ENCODE peak calls at places on chromosome 7, in four cellular contexts. One of them, this sample, is unnamed.

GRCh38 chr7:156460861-156461632 is 179.5 kb upstream of the RNF32 start:
- DNase-seq in neuronal stem cell: no peak
- DNase-seq in H1: no peak
- DNase-seq in IMR-90: no peak
- DNase-seq in this sample: no peak

GRCh38 chr7:92767427-92767826 is 68.9 kb downstream of the CDK6 start:
- DNase-seq in neuronal stem cell: no peak
- DNase-seq in H1: no peak
- DNase-seq in IMR-90: peak; percentile 53
- DNase-seq in this sample: peak; percentile 51

GRCh38 chr7:93249749-93250148 is 17.6 kb downstream of the VPS50 start:
- DNase-seq in neuronal stem cell: no peak
- DNase-seq in H1: no peak
- DNase-seq in IMR-90: peak; percentile 25
- DNase-seq in this sample: peak; percentile 27

GRCh38 chr7:51180092-51180491 is 136.5 kb downstream of the COBL start:
- DNase-seq in neuronal stem cell: no peak
- DNase-seq in H1: no peak
- DNase-seq in IMR-90: no peak
- DNase-seq in this sample: no peak

GRCh38 chr7:113608786-113609185 is 310.0 kb downstream of the PPP1R3A start:
- DNase-seq in neuronal stem cell: no peak
- DNase-seq in H1: no peak
- DNase-seq in IMR-90: no peak
- DNase-seq in this sample: no peak

GRCh38 chr7:140367528-140367927 is 30.8 kb downstream of the SLC37A3 start:
- DNase-seq in neuronal stem cell: no peak
- DNase-seq in H1: no peak
- DNase-seq in IMR-90: no peak
- DNase-seq in this sample: no peak

GRCh38 chr7:31776616-31777015 is 89.6 kb downstream of the PPP1R17 start:
- DNase-seq in neuronal stem cell: no peak
- DNase-seq in H1: no peak
- DNase-seq in IMR-90: peak; percentile 84
- DNase-seq in this sample: peak; percentile 78

GRCh38 chr7:149459540-149460433 is 1.1 kb downstream of the ZNF777 start:
- DNase-seq in neuronal stem cell: peak; percentile 8
- DNase-seq in H1: no peak
- DNase-seq in IMR-90: no peak
- DNase-seq in this sample: peak; percentile 20

GRCh38 chr7:81004098-81004497 is 85.2 kb upstream of the SEMA3C start:
- DNase-seq in neuronal stem cell: no peak
- DNase-seq in H1: no peak
- DNase-seq in IMR-90: peak; percentile 81
- DNase-seq in this sample: peak; percentile 13

GRCh38 chr7:55177589-55178261 is 158.9 kb downstream of the EGFR start:
- DNase-seq in neuronal stem cell: no peak
- DNase-seq in H1: no peak
- DNase-seq in IMR-90: no peak
- DNase-seq in this sample: no peak

GRCh38 chr7:43639858-43640491 is 57.1 kb downstream of the STK17A start:
- DNase-seq in neuronal stem cell: peak; percentile 81
- DNase-seq in H1: no peak
- DNase-seq in IMR-90: peak; percentile 75
- DNase-seq in this sample: peak; percentile 76

GRCh38 chr7:88226886-88227516 is 7.2 kb upstream of the SRI start:
- DNase-seq in neuronal stem cell: no peak
- DNase-seq in H1: no peak
- DNase-seq in IMR-90: peak; percentile 80
- DNase-seq in this sample: peak; percentile 31

GRCh38 chr7:158448701-158449100 is 138.9 kb downstream of the PTPRN2 start:
- DNase-seq in neuronal stem cell: no peak
- DNase-seq in H1: no peak
- DNase-seq in IMR-90: no peak
- DNase-seq in this sample: no peak

GRCh38 chr7:2622869-2623697 is 8.7 kb upstream of the TTYH3 start:
- DNase-seq in neuronal stem cell: no peak
- DNase-seq in H1: no peak
- DNase-seq in IMR-90: no peak
- DNase-seq in this sample: no peak
- H4K91ac ChIP-seq in neuronal stem cell: peak overlapping the region; percentile 75
- H4K91ac ChIP-seq in H1: peak overlapping the region; percentile 85
- H4K91ac ChIP-seq in IMR-90: no peak overlapping the region
- H4K91ac ChIP-seq in this sample: peak overlapping the region; percentile 86

DNA sequence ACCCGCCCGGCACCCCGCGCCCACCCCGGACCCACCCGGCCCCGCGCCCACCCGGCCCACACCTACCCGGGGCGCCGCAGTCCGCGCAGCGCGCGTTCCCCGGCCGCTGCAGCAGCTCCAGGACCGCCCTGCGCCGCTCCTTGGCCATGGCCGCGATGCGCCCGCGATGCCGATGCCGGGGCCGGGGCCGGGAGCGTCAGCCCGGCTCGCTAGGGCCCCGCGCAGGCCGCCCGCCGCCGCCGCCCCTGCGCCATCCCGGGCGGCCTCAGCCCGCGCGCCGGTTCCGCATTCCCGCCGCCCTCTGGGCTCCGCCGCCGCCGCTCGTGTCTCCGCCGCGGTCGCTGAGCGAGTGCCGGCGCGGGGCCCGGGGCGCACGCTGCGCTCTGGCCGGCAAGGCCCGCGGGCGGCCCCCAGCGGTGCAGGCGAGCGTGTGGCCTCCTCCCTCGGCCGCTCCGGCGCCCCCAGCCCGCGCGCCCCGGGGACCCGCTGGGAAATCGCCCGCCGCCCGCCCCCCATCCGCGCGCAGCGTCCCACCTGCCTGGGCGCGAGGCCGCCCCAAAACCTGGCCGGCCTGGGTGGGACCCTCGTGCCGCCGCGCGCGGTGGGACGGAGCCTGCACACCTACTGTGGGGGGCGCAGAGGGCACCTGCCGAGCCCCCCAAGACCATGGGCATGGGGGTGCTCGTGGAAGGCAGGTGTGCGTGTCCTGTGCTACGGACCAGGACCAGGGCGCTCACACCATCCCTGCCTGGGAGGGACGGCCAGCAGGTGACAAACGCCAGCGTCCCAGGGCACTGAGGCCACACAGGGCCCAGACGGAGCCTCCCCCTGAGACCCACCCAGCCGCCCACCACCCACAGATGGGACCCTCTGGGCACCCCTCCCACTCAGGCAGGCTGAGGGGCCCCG is at the start of gene ADAP1:
- DNase-seq in neuronal stem cell: no peak
- DNase-seq in H1: no peak
- DNase-seq in IMR-90: peak; percentile 47
- DNase-seq in this sample: peak; percentile 49
- H3K4me3 ChIP-seq in neuronal stem cell: peak within 1 kb of the TSS; percentile 71
- H3K4me3 ChIP-seq in H1: peak within 1 kb of the TSS; percentile 62
- H3K4me3 ChIP-seq in IMR-90: peak within 1 kb of the TSS; percentile 46
- H3K4me3 ChIP-seq in this sample: peak within 1 kb of the TSS; percentile 29

GRCh38 chr7:12322287-12322902 is 81.3 kb downstream of the VWDE start:
- DNase-seq in neuronal stem cell: no peak
- DNase-seq in H1: no peak
- DNase-seq in IMR-90: peak; percentile 38
- DNase-seq in this sample: peak; percentile 26
- H2BK15ac ChIP-seq in neuronal stem cell: no peak overlapping the region
- H2BK15ac ChIP-seq in H1: no peak overlapping the region
- H2BK15ac ChIP-seq in IMR-90: no peak overlapping the region
- H2BK15ac ChIP-seq in this sample: no peak overlapping the region

GRCh38 chr7:73740771-73741170 is 2.2 kb upstream of the ABHD11 start:
- DNase-seq in neuronal stem cell: no peak
- DNase-seq in H1: no peak
- DNase-seq in IMR-90: no peak
- DNase-seq in this sample: no peak

GRCh38 chr7:73738220-73738611 is 386 bp downstream of the ABHD11 start:
- DNase-seq in neuronal stem cell: no peak
- DNase-seq in H1: no peak
- DNase-seq in IMR-90: peak; percentile 25
- DNase-seq in this sample: peak; percentile 73

GRCh38 chr7:73738612-73739386 is at the start of gene ABHD11:
- DNase-seq in neuronal stem cell: peak; percentile 95
- DNase-seq in H1: peak; percentile 97
- DNase-seq in IMR-90: peak; percentile 93
- DNase-seq in this sample: peak; percentile 92

GRCh38 chr7:73740212-73740611 is 1.6 kb upstream of the ABHD11 start:
- DNase-seq in neuronal stem cell: no peak
- DNase-seq in H1: no peak
- DNase-seq in IMR-90: no peak
- DNase-seq in this sample: no peak

DNA sequence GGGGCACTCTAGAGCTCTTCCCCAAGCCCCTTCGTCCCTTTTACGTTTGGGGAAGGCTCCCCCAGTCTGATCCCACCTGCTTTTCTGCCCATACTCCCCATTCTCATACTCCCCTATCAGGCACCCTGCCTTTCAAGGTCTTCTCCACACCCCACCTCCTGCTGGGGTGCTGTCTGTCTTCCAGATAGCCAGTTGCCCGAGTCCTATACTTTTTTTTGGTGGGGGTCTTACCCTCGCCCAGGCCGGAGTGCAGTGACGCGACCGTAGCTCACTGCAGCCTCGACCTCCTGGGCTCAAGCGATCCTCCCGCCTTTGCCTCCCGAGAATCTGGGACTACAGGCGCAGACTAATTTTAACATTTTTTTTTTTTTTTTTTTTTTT is 775 bp upstream of the ABHD11 start:
- DNase-seq in neuronal stem cell: no peak
- DNase-seq in H1: no peak
- DNase-seq in IMR-90: no peak
- DNase-seq in this sample: no peak
- H4K91ac ChIP-seq in neuronal stem cell: peak overlapping the region; percentile 92
- H4K91ac ChIP-seq in H1: peak overlapping the region; percentile 50
- H4K91ac ChIP-seq in IMR-90: peak overlapping the region; percentile 55
- H4K91ac ChIP-seq in this sample: no peak overlapping the region

GRCh38 chr7:101163281-101164070 is 1.9 kb downstream of the VGF start:
- DNase-seq in neuronal stem cell: no peak
- DNase-seq in H1: no peak
- DNase-seq in IMR-90: no peak
- DNase-seq in this sample: no peak
- H3K4me3 ChIP-seq in neuronal stem cell: peak overlapping the region; percentile 78
- H3K4me3 ChIP-seq in H1: peak overlapping the region; percentile 74
- H3K4me3 ChIP-seq in IMR-90: peak overlapping the region; percentile 45
- H3K4me3 ChIP-seq in this sample: peak overlapping the region; percentile 65

GRCh38 chr7:108838143-108838542 is 268.5 kb downstream of the DNAJB9 start:
- DNase-seq in neuronal stem cell: no peak
- DNase-seq in H1: no peak
- DNase-seq in IMR-90: no peak
- DNase-seq in this sample: peak; percentile 19

GRCh38 chr7:108839091-108839490 is 269.4 kb downstream of the DNAJB9 start:
- DNase-seq in neuronal stem cell: no peak
- DNase-seq in H1: no peak
- DNase-seq in IMR-90: no peak
- DNase-seq in this sample: peak; percentile 9

GRCh38 chr7:108836246-108836645 is 266.6 kb downstream of the DNAJB9 start:
- DNase-seq in neuronal stem cell: no peak
- DNase-seq in H1: no peak
- DNase-seq in IMR-90: no peak
- DNase-seq in this sample: no peak
- H2BK15ac ChIP-seq in neuronal stem cell: no peak overlapping the region
- H2BK15ac ChIP-seq in H1: no peak overlapping the region
- H2BK15ac ChIP-seq in IMR-90: no peak overlapping the region
- H2BK15ac ChIP-seq in this sample: no peak overlapping the region

DNA sequence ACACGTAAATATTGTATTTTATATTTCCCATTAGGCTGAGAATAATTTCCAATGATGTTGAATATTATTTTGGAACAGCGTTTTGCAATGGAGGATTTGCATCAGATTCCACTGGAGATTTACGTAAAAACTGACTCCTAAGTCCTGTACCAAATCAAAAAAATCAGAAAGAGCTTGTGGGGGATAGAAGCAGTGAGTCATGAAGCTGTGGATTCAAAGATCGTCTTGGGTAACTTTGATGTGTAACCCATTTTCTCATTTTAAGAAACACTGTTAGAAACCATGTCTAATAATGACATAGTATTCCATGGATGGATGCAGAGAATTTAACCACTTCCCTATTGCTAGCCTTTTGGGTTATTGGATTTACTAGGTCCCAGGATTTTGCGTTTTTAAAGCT is 158.6 kb downstream of the INHBA start:
- DNase-seq in neuronal stem cell: no peak
- DNase-seq in H1: no peak
- DNase-seq in IMR-90: peak; percentile 38
- DNase-seq in this sample: no peak
- H4K91ac ChIP-seq in neuronal stem cell: no peak overlapping the region
- H4K91ac ChIP-seq in H1: no peak overlapping the region
- H4K91ac ChIP-seq in IMR-90: no peak overlapping the region
- H4K91ac ChIP-seq in this sample: no peak overlapping the region

GRCh38 chr7:112452102-112452888 is 2.0 kb downstream of the IFRD1 start:
- DNase-seq in neuronal stem cell: peak; percentile 33
- DNase-seq in H1: no peak
- DNase-seq in IMR-90: peak; percentile 42
- DNase-seq in this sample: peak; percentile 88
- H3K4me3 ChIP-seq in neuronal stem cell: peak overlapping the region; percentile 75
- H3K4me3 ChIP-seq in H1: peak overlapping the region; percentile 98
- H3K4me3 ChIP-seq in IMR-90: peak overlapping the region; percentile 85
- H3K4me3 ChIP-seq in this sample: peak overlapping the region; percentile 95

GRCh38 chr7:73431041-73431835 is 2.3 kb upstream of the FZD9 start:
- DNase-seq in neuronal stem cell: no peak
- DNase-seq in H1: no peak
- DNase-seq in IMR-90: no peak
- DNase-seq in this sample: no peak
- H2BK15ac ChIP-seq in neuronal stem cell: peak overlapping the region; percentile 91
- H2BK15ac ChIP-seq in H1: peak overlapping the region; percentile 9
- H2BK15ac ChIP-seq in IMR-90: no peak overlapping the region
- H2BK15ac ChIP-seq in this sample: no peak overlapping the region

DNA sequence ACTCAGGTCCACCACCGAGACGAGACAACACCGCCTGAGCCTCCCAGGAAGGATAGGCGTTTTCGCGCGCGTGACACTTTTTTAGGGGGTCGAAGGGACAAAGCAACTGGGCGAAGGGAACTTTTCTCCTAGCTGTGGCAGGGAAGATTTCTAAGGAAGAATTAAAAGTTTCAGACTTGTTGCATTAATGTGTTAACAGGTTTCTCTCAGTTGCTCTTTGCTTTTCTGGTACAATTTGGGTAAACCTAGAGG is 1.8 kb downstream of the CDK13 start:
- DNase-seq in neuronal stem cell: no peak
- DNase-seq in H1: no peak
- DNase-seq in IMR-90: no peak
- DNase-seq in this sample: no peak
- H4K91ac ChIP-seq in neuronal stem cell: no peak overlapping the region
- H4K91ac ChIP-seq in H1: no peak overlapping the region
- H4K91ac ChIP-seq in IMR-90: peak overlapping the region; percentile 23
- H4K91ac ChIP-seq in this sample: peak overlapping the region; percentile 44

This sample was measured in mesenchymal stem cell.